ENCODE peak calls at places on chromosomes 6 and 20, in nine cellular contexts. N, U, D, S, M, T, W, G and V are unnamed samples.

GRCh38 chr6:2940010-2940850 is 31.1 kb downstream of the SERPINB6 start:
- DNase-seq in D (no peak), S (no peak), T (no peak), U (no peak), M (peak), W (peak), G (no peak), N (no peak), V (peak)

GRCh38 chr6:154974485-154975149 is 20.5 kb upstream of the TIAM2 start:
- DNase-seq in M (no peak), S (no peak), T (no peak), G (no peak), W (no peak), D (no peak), N (no peak), U (no peak), V (no peak)

GRCh38 chr6:151005896-151006632 is 140.6 kb downstream of the MTHFD1L start:
- DNase-seq in U (no peak), W (no peak), S (no peak), M (no peak), T (no peak), G (no peak), N (no peak), D (peak), V (no peak)

GRCh38 chr6:7721654-7722053 is 4.2 kb upstream of the BMP6 start:
- DNase-seq in G (no peak), S (no peak), N (no peak), W (no peak), D (peak), U (no peak), T (peak), M (no peak), V (peak)

GRCh38 chr6:30006170-30007131 is 54.6 kb upstream of the POLR1H start:
- DNase-seq in N (peak), T (no peak), M (peak), U (no peak), S (no peak), D (peak), G (no peak), W (no peak), V (no peak)

GRCh38 chr6:137148291-137149076 is 25.0 kb downstream of the IL22RA2 start:
- DNase-seq in S (peak), M (no peak), G (peak), U (peak), W (no peak), N (no peak), T (peak), D (peak), V (no peak)

GRCh38 chr6:84575264-84575663 is 189.1 kb downstream of the TBX18 start:
- DNase-seq in W (no peak), N (no peak), D (peak), G (peak), T (peak), U (no peak), M (peak), S (peak), V (peak)

GRCh38 chr6:15363164-15363522 is 117.3 kb downstream of the JARID2 start:
- DNase-seq in N (no peak), T (no peak), W (no peak), M (no peak), D (no peak), U (no peak), S (no peak), G (no peak), V (no peak)

GRCh38 chr20:58712116-58712822 is 19.7 kb downstream of the NPEPL1 start:
- DNase-seq in N (peak), G (no peak), D (no peak), M (no peak), S (no peak), T (no peak), W (no peak), U (no peak), V (no peak)

GRCh38 chr6:98841589-98842488 is 7.5 kb downstream of the POU3F2 start:
- DNase-seq in D (no peak), S (no peak), T (no peak), M (no peak), G (no peak), W (no peak), N (no peak), U (no peak), V (no peak)

GRCh38 chr6:129575378-129576118 is 134.4 kb downstream of the ARHGAP18 start:
- DNase-seq in U (peak), D (peak), G (peak), T (peak), W (no peak), N (no peak), M (no peak), S (no peak), V (no peak)

GRCh38 chr6:145119091-145119490 is 616.2 kb downstream of the EPM2A start:
- DNase-seq in T (no peak), W (no peak), U (no peak), M (no peak), G (no peak), S (no peak), N (peak), D (no peak), V (no peak)

GRCh38 chr20:3876676-3877075 is 12.5 kb upstream of the PANK2 start:
- DNase-seq in W (no peak), S (no peak), N (no peak), G (no peak), U (no peak), D (no peak), M (no peak), T (no peak), V (no peak)

GRCh38 chr20:1440024-1440423 is 26.6 kb downstream of the NSFL1C start:
- DNase-seq in D (peak), M (no peak), T (peak), N (no peak), U (no peak), S (no peak), G (no peak), W (no peak), V (peak)

GRCh38 chr20:5492941-5493340 is 176.2 kb upstream of the PROKR2 start:
- DNase-seq in N (no peak), M (no peak), S (no peak), T (no peak), W (no peak), U (no peak), G (no peak), D (no peak), V (no peak)

GRCh38 chr20:48826883-48827771 is 672 bp downstream of the PREX1 start:
- DNase-seq in U (no peak), G (no peak), W (no peak), M (peak), T (peak), S (no peak), D (peak), N (no peak), V (peak)

GRCh38 chr6:104653786-104654185 is 205.9 kb downstream of the HACE1 start:
- DNase-seq in S (no peak), U (no peak), G (no peak), T (no peak), D (no peak), N (no peak), M (no peak), W (no peak), V (no peak)

GRCh38 chr6:34514593-34515472 is 41.3 kb downstream of the SPDEF start:
- DNase-seq in M (no peak), N (no peak), T (peak), G (no peak), W (no peak), S (no peak), U (no peak), D (peak), V (no peak)

GRCh38 chr6:36852481-36853147 is 13.4 kb upstream of the CPNE5 start:
- DNase-seq in U (no peak), D (peak), S (peak), T (peak), N (no peak), M (no peak), G (peak), W (no peak), V (no peak)

GRCh38 chr6:25350593-25350992 is 71.4 kb downstream of the CARMIL1 start:
- DNase-seq in U (no peak), G (no peak), S (no peak), M (no peak), N (no peak), W (no peak), T (no peak), D (no peak), V (no peak)

GRCh38 chr20:49510562-49511117 is 28.2 kb upstream of the KCNB1 start:
- DNase-seq in D (peak), N (peak), M (no peak), T (peak), S (no peak), W (no peak), U (peak), G (peak), V (no peak)

GRCh38 chr6:167786859-167787675 is 39.6 kb upstream of the AFDN start:
- DNase-seq in S (no peak), M (no peak), W (no peak), U (no peak), D (no peak), N (no peak), G (no peak), T (no peak), V (no peak)

GRCh38 chr6:52568320-52568719 is 8.5 kb downstream of the TRAM2 start:
- DNase-seq in G (no peak), M (no peak), U (no peak), T (no peak), N (no peak), D (no peak), S (no peak), W (no peak), V (no peak)

GRCh38 chr6:33492093-33492492 is 37.7 kb downstream of the ZBTB9 start:
- DNase-seq in N (no peak), S (no peak), M (no peak), U (no peak), D (no peak), G (no peak), W (no peak), T (no peak), V (peak)

GRCh38 chr6:87846446-87846845 is 144.4 kb upstream of the AKIRIN2 start:
- DNase-seq in W (no peak), U (no peak), T (no peak), G (no peak), M (no peak), N (no peak), S (no peak), D (no peak), V (no peak)

GRCh38 chr6:35084511-35085203 is 56.5 kb downstream of the TCP11 start:
- DNase-seq in M (no peak), S (no peak), D (no peak), U (no peak), W (no peak), T (no peak), N (peak), G (no peak), V (no peak)

GRCh38 chr6:21033575-21034026 is 499.3 kb downstream of the CDKAL1 start:
- DNase-seq in D (peak), T (peak), U (peak), M (no peak), N (peak), S (no peak), G (peak), W (no peak), V (no peak)

GRCh38 chr6:75794954-75795739 is 46.1 kb downstream of the MYO6 start:
- DNase-seq in D (no peak), M (no peak), W (no peak), T (no peak), N (no peak), S (no peak), G (no peak), U (no peak), V (no peak)

GRCh38 chr6:75794351-75794846 is 45.4 kb downstream of the MYO6 start:
- DNase-seq in U (no peak), T (no peak), S (no peak), D (no peak), N (no peak), W (no peak), M (no peak), G (no peak), V (no peak)

GRCh38 chr6:75788894-75789293 is 39.9 kb downstream of the MYO6 start:
- DNase-seq in M (no peak), U (no peak), G (no peak), N (no peak), S (no peak), T (no peak), W (no peak), D (no peak), V (peak)

GRCh38 chr6:75796723-75797122 is 47.7 kb downstream of the MYO6 start:
- DNase-seq in W (no peak), G (no peak), T (no peak), D (no peak), M (no peak), U (no peak), N (no peak), S (no peak), V (no peak)

GRCh38 chr6:75791881-75792280 is 42.8 kb downstream of the MYO6 start:
- DNase-seq in D (peak), S (no peak), M (no peak), U (no peak), W (no peak), T (peak), N (no peak), G (no peak), V (no peak)
- TF ChIP-seq CTCF in D (no peak), S (no peak), M (no peak), U (no peak), W (no peak), T (no peak), N (no peak), G (no peak), V (no peak)

DNA sequence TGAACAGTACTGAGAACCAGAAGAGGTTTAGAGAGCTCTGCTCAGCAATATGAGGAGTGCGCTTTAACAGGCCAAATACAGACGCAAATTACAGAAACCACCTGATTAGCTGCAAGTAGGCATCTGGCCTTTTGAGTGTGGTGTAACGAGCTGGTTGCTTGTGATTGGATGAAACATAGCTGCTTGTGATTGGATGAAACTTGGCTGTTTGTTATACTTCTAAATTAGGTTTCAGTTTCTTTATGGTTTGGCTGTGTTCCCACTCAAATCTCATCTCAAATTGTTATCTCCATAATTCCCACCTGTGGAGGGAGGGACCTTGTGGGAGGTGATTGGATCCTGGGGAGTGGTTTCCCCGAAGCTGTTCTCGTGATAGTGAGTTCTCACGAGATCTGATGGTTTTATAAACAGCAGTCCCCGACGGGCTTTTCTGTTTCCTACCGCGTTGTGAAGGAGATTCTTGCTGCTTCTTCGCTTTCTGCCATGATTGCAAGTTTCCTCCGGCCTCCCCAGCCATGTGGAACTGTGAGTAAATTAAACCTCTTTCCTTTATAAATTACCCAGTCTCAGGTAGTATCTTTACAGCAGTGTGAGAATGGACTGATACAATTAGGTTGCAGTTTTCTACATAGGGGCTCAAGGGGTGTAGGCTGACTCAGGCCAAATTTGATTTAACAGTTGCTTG is 655.9 kb upstream of the MAN1A1 start:
- DNase-seq in G (no peak), D (no peak), N (no peak), U (no peak), S (no peak), M (no peak), T (peak), W (no peak), V (peak)
- H3K4me3 ChIP-seq in G (no peak), D (no peak), N (no peak), U (no peak), S (no peak), M (no peak), T (no peak), W (no peak), V (no peak)

DNA sequence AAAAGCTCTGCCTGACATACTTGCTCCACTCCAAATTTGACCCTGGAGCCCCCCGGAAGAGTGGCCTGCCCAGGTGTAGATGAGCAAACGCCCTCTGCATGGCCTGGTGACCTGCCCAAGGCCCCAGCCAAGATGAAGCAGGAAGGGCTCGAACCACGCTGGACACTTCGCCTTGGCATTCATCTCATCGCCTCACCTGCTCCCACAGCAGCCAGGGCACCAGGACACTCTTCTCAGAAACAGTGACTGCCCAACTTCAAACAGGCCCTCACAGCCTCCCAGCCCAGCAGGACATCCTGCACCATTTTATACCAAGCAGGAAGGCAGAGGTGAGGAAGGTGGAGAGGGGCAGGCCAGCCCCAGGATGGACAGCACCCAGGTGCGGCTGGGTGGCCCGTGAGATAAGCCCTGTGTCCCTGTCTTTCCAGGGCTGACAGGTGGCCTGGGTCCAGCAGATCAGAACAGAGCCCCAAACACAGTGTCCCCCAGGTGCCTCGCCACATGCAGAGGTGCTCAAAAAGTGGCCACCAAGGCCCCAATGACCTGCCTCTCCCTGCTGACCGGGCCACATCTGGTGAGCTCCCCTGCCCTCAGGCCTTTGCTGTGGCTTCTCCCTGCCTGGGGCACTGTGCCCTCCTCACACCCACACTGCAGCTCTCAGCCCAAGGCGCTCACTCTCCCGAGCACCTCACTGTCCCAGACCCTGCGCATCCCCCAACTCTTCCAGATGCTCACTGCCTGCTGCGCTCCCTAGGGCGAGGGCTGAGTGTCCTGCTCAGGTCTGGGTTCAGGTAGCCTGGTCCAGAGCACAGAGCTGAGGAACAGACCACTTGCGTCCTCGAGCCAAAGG is 7.2 kb downstream of the ACSS1 start:
- DNase-seq in G (no peak), D (no peak), M (no peak), S (no peak), N (peak), T (no peak), W (no peak), U (no peak), V (no peak)
- TF ChIP-seq CTCF in G (no peak), D (no peak), M (no peak), S (no peak), N (no peak), T (no peak), W (no peak), U (no peak), V (no peak)

GRCh38 chr20:44522841-44523240 is 971 bp upstream of the SERINC3 start:
- DNase-seq in N (no peak), D (no peak), M (no peak), U (no peak), G (no peak), S (no peak), T (no peak), W (no peak), V (no peak)
- H3K4me3 ChIP-seq in N (peak), D (no peak), M (no peak), U (no peak), G (no peak), S (no peak), T (no peak), W (peak), V (no peak)

GRCh38 chr20:32017711-32018251 is 7.5 kb downstream of the CCM2L start:
- DNase-seq in M (no peak), S (no peak), U (no peak), T (no peak), D (no peak), N (no peak), W (peak), G (no peak), V (peak)
- TF ChIP-seq CTCF in M (peak), S (peak), U (no peak), T (no peak), D (no peak), N (no peak), W (no peak), G (no peak), V (no peak)

GRCh38 chr20:2814076-2814475 is 711 bp upstream of the C20orf141 start:
- DNase-seq in U (no peak), S (no peak), N (no peak), M (no peak), D (no peak), W (no peak), T (no peak), G (no peak), V (no peak)
- H3K4me3 ChIP-seq in U (no peak), S (no peak), N (no peak), M (no peak), D (no peak), W (no peak), T (no peak), G (no peak), V (no peak)

GRCh38 chr6:44047179-44047546 is 80.1 kb downstream of the MRPL14 start:
- DNase-seq in D (no peak), M (no peak), T (no peak), S (no peak), W (no peak), G (no peak), N (no peak), U (no peak), V (no peak)
- TF ChIP-seq CTCF in D (no peak), M (no peak), T (no peak), S (no peak), W (no peak), G (no peak), N (no peak), U (no peak), V (no peak)

GRCh38 chr6:78909391-78909790 is 42.0 kb downstream of the IRAK1BP1 start:
- DNase-seq in T (peak), W (no peak), N (no peak), S (no peak), M (no peak), U (peak), G (peak), D (peak), V (no peak)
- H3K4me3 ChIP-seq in T (no peak), W (no peak), N (no peak), S (no peak), M (no peak), U (no peak), G (no peak), D (no peak), V (no peak)